ENCODE peak calls at places on chromosome 6, in five cellular contexts. One of them, this sample, is unnamed. For H3K4me1, the result is how much of the 10 kb centered on the place peaks cover.

GRCh38 chr6:72616406-72617015 is 5.4 kb upstream of the KCNQ5 start:
- DNase-seq in fibroblast of lung: peak
- DNase-seq in stomach: no peak
- DNase-seq in neural progenitor cell: peak
- DNase-seq in CD8-positive, alpha-beta T cell: no peak
- DNase-seq in this sample: no peak

GRCh38 chr6:64084201-64084663 is 448.6 kb downstream of the PHF3 start:
- DNase-seq in fibroblast of lung: no peak
- DNase-seq in stomach: no peak
- DNase-seq in neural progenitor cell: peak
- DNase-seq in CD8-positive, alpha-beta T cell: no peak
- DNase-seq in this sample: peak

GRCh38 chr6:19210849-19211590 is 626.1 kb upstream of the ID4 start:
- DNase-seq in fibroblast of lung: no peak
- DNase-seq in stomach: no peak
- DNase-seq in neural progenitor cell: peak
- DNase-seq in CD8-positive, alpha-beta T cell: no peak
- DNase-seq in this sample: peak

GRCh38 chr6:26044140-26045045 is 42.8 kb upstream of the HFE start:
- DNase-seq in fibroblast of lung: peak
- DNase-seq in stomach: no peak
- DNase-seq in neural progenitor cell: no peak
- DNase-seq in CD8-positive, alpha-beta T cell: no peak
- DNase-seq in this sample: no peak

GRCh38 chr6:134398453-134398852 is 80.5 kb upstream of the SGK1 start:
- DNase-seq in fibroblast of lung: no peak
- DNase-seq in stomach: no peak
- DNase-seq in neural progenitor cell: no peak
- DNase-seq in CD8-positive, alpha-beta T cell: no peak
- DNase-seq in this sample: no peak

GRCh38 chr6:105769987-105770386 is 316.1 kb upstream of the PRDM1 start:
- DNase-seq in fibroblast of lung: peak
- DNase-seq in stomach: no peak
- DNase-seq in neural progenitor cell: no peak
- DNase-seq in CD8-positive, alpha-beta T cell: no peak
- DNase-seq in this sample: no peak

GRCh38 chr6:149271348-149272340 is 45.9 kb upstream of the TAB2 start:
- DNase-seq in fibroblast of lung: peak
- DNase-seq in stomach: no peak
- DNase-seq in neural progenitor cell: no peak
- DNase-seq in CD8-positive, alpha-beta T cell: peak
- DNase-seq in this sample: no peak

GRCh38 chr6:71649893-71650292 is 236.5 kb upstream of the RIMS1 start:
- DNase-seq in fibroblast of lung: no peak
- DNase-seq in stomach: no peak
- DNase-seq in neural progenitor cell: no peak
- DNase-seq in CD8-positive, alpha-beta T cell: no peak
- DNase-seq in this sample: no peak

GRCh38 chr6:90425161-90425641 is 128.6 kb upstream of the BACH2 start:
- DNase-seq in fibroblast of lung: no peak
- DNase-seq in stomach: no peak
- DNase-seq in neural progenitor cell: no peak
- DNase-seq in CD8-positive, alpha-beta T cell: no peak
- DNase-seq in this sample: no peak

GRCh38 chr6:149566372-149567193 is at the start of gene GINM1:
- DNase-seq in fibroblast of lung: peak
- DNase-seq in stomach: peak
- DNase-seq in neural progenitor cell: peak
- DNase-seq in CD8-positive, alpha-beta T cell: peak
- DNase-seq in this sample: peak

GRCh38 chr6:13239530-13240455 is 88.5 kb downstream of the TBC1D7 start:
- DNase-seq in fibroblast of lung: peak
- DNase-seq in stomach: no peak
- DNase-seq in neural progenitor cell: no peak
- DNase-seq in CD8-positive, alpha-beta T cell: no peak
- DNase-seq in this sample: no peak

GRCh38 chr6:116255246-116255800 is 1.4 kb upstream of the TSPYL4 start:
- DNase-seq in fibroblast of lung: peak
- DNase-seq in stomach: no peak
- DNase-seq in neural progenitor cell: no peak
- DNase-seq in CD8-positive, alpha-beta T cell: no peak
- DNase-seq in this sample: peak

GRCh38 chr6:33620584-33621395 is at the start of gene ITPR3:
- DNase-seq in fibroblast of lung: peak
- DNase-seq in stomach: peak
- DNase-seq in neural progenitor cell: peak
- DNase-seq in CD8-positive, alpha-beta T cell: peak
- DNase-seq in this sample: peak

GRCh38 chr6:132235596-132236280 is 165.5 kb downstream of the MOXD1 start:
- DNase-seq in fibroblast of lung: peak
- DNase-seq in stomach: no peak
- DNase-seq in neural progenitor cell: no peak
- DNase-seq in CD8-positive, alpha-beta T cell: no peak
- DNase-seq in this sample: no peak

GRCh38 chr6:133340557-133340956 is 99.4 kb downstream of the EYA4 start:
- DNase-seq in fibroblast of lung: peak
- DNase-seq in stomach: no peak
- DNase-seq in neural progenitor cell: no peak
- DNase-seq in CD8-positive, alpha-beta T cell: no peak
- DNase-seq in this sample: no peak

GRCh38 chr6:108027594-108027993 is 46.9 kb downstream of the OSTM1 start:
- DNase-seq in fibroblast of lung: peak
- DNase-seq in stomach: peak
- DNase-seq in neural progenitor cell: no peak
- DNase-seq in CD8-positive, alpha-beta T cell: no peak
- DNase-seq in this sample: no peak

GRCh38 chr6:79438015-79438414 is 99.2 kb downstream of the LCA5 start:
- DNase-seq in fibroblast of lung: no peak
- DNase-seq in stomach: no peak
- DNase-seq in neural progenitor cell: no peak
- DNase-seq in CD8-positive, alpha-beta T cell: no peak
- DNase-seq in this sample: no peak

GRCh38 chr6:16836186-16836981 is 75.1 kb upstream of the ATXN1 start:
- DNase-seq in fibroblast of lung: peak
- DNase-seq in stomach: no peak
- DNase-seq in neural progenitor cell: peak
- DNase-seq in CD8-positive, alpha-beta T cell: no peak
- DNase-seq in this sample: no peak

GRCh38 chr6:131803007-131803769 is 4.6 kb upstream of the ENPP1 start:
- DNase-seq in fibroblast of lung: no peak
- DNase-seq in stomach: no peak
- DNase-seq in neural progenitor cell: no peak
- DNase-seq in CD8-positive, alpha-beta T cell: no peak
- DNase-seq in this sample: no peak

GRCh38 chr6:150169609-150170008 is 26.8 kb downstream of the PPP1R14C start:
- DNase-seq in fibroblast of lung: peak
- DNase-seq in stomach: no peak
- DNase-seq in neural progenitor cell: no peak
- DNase-seq in CD8-positive, alpha-beta T cell: no peak
- DNase-seq in this sample: no peak

GRCh38 chr6:31586013-31586412 is at the start of gene LST1:
- DNase-seq in fibroblast of lung: no peak
- DNase-seq in stomach: no peak
- DNase-seq in neural progenitor cell: no peak
- DNase-seq in CD8-positive, alpha-beta T cell: no peak
- DNase-seq in this sample: no peak

GRCh38 chr6:63441266-63441956 is 121.6 kb upstream of the LGSN start:
- DNase-seq in fibroblast of lung: no peak
- DNase-seq in stomach: no peak
- DNase-seq in neural progenitor cell: peak
- DNase-seq in CD8-positive, alpha-beta T cell: no peak
- DNase-seq in this sample: peak

GRCh38 chr6:36131517-36132220 is 1.4 kb downstream of the MAPK13 start:
- DNase-seq in fibroblast of lung: peak
- DNase-seq in stomach: peak
- DNase-seq in neural progenitor cell: no peak
- DNase-seq in CD8-positive, alpha-beta T cell: peak
- DNase-seq in this sample: no peak

GRCh38 chr6:112396221-112396620 is 49.1 kb downstream of the RFPL4B start:
- DNase-seq in fibroblast of lung: no peak
- DNase-seq in stomach: no peak
- DNase-seq in neural progenitor cell: no peak
- DNase-seq in CD8-positive, alpha-beta T cell: no peak
- DNase-seq in this sample: no peak

DNA sequence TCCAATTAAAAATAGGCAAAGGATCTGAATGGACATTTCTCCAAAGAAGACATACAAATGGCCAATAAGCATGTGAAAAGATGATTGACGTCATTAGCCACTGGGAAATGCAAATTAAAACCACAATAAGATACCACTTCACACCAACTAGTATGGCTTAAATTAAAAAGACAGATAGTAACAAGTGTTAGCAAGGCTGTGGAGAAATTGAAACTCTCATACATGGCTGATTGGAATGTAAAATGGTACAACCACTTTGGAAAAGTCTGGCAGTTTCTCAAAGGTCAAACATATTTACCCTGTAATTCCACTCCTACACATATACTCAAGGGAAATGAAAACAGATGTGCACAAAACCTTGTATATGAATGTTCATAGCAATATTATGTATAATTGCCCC is 83.6 kb downstream of the CEP57L1 start:
- DNase-seq in fibroblast of lung: no peak
- DNase-seq in stomach: no peak
- DNase-seq in neural progenitor cell: no peak
- DNase-seq in CD8-positive, alpha-beta T cell: no peak
- DNase-seq in this sample: no peak
- TF ChIP-seq CTCF in fibroblast of lung: no peak
- TF ChIP-seq CTCF in stomach: no peak
- TF ChIP-seq CTCF in neural progenitor cell: no peak
- TF ChIP-seq CTCF in CD8-positive, alpha-beta T cell: no peak
- TF ChIP-seq CTCF in this sample: no peak

GRCh38 chr6:46626976-46627375 is 25.6 kb downstream of the CYP39A1 start:
- DNase-seq in fibroblast of lung: no peak
- DNase-seq in stomach: no peak
- DNase-seq in neural progenitor cell: no peak
- DNase-seq in CD8-positive, alpha-beta T cell: no peak
- DNase-seq in this sample: no peak
- H3K4me3 ChIP-seq in fibroblast of lung: no peak
- H3K4me3 ChIP-seq in stomach: no peak
- H3K4me3 ChIP-seq in neural progenitor cell: no peak
- H3K4me3 ChIP-seq in CD8-positive, alpha-beta T cell: no peak
- H3K4me3 ChIP-seq in this sample: no peak

GRCh38 chr6:11203306-11204009 is 29.0 kb downstream of the NEDD9 start:
- DNase-seq in fibroblast of lung: no peak
- DNase-seq in stomach: no peak
- DNase-seq in neural progenitor cell: no peak
- DNase-seq in CD8-positive, alpha-beta T cell: no peak
- DNase-seq in this sample: no peak
- H3K4me1 ChIP-seq in fibroblast of lung: under half
- H3K4me1 ChIP-seq in stomach: under half
- H3K4me1 ChIP-seq in neural progenitor cell: under half
- H3K4me1 ChIP-seq in CD8-positive, alpha-beta T cell: under half
- H3K4me1 ChIP-seq in this sample: under half

GRCh38 chr6:14322841-14323240 is 205.3 kb downstream of the CD83 start:
- DNase-seq in fibroblast of lung: no peak
- DNase-seq in stomach: no peak
- DNase-seq in neural progenitor cell: no peak
- DNase-seq in CD8-positive, alpha-beta T cell: no peak
- DNase-seq in this sample: no peak

GRCh38 chr6:14324042-14324441 is 206.5 kb downstream of the CD83 start:
- DNase-seq in fibroblast of lung: peak
- DNase-seq in stomach: no peak
- DNase-seq in neural progenitor cell: no peak
- DNase-seq in CD8-positive, alpha-beta T cell: no peak
- DNase-seq in this sample: no peak

GRCh38 chr6:14320342-14320741 is 202.8 kb downstream of the CD83 start:
- DNase-seq in fibroblast of lung: no peak
- DNase-seq in stomach: no peak
- DNase-seq in neural progenitor cell: no peak
- DNase-seq in CD8-positive, alpha-beta T cell: no peak
- DNase-seq in this sample: no peak

GRCh38 chr6:14317616-14318015 is 200.0 kb downstream of the CD83 start:
- DNase-seq in fibroblast of lung: no peak
- DNase-seq in stomach: no peak
- DNase-seq in neural progenitor cell: no peak
- DNase-seq in CD8-positive, alpha-beta T cell: no peak
- DNase-seq in this sample: no peak

GRCh38 chr6:14321992-14322772 is 204.6 kb downstream of the CD83 start:
- DNase-seq in fibroblast of lung: no peak
- DNase-seq in stomach: no peak
- DNase-seq in neural progenitor cell: peak
- DNase-seq in CD8-positive, alpha-beta T cell: no peak
- DNase-seq in this sample: peak
- TF ChIP-seq CTCF in fibroblast of lung: no peak
- TF ChIP-seq CTCF in stomach: no peak
- TF ChIP-seq CTCF in neural progenitor cell: peak
- TF ChIP-seq CTCF in CD8-positive, alpha-beta T cell: no peak
- TF ChIP-seq CTCF in this sample: no peak

DNA sequence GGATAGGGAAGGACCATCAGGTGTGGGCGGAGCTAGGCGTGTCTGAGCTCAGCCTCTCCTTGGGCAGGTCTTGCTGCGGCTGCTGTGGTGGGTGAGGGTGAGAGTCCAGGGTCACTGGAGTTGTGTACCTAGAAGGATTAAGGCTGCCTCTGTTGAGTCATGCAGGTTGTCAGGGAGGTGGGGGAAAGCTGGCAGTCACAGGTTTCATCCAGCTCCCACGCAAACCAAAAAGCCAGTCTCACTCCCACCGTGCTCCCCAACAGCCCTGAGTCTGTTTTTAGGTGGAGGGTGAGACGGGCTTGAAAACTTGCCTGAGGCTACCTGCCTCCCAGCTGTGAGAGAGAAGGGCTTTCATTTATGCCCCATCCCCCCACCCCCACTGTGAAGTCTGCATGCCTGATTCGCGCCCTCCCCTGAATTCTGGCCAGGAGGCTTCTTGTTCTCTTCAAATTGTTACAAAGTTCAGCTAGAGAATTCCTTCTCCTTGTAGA is 161.5 kb downstream of the MYLK4 start:
- DNase-seq in fibroblast of lung: no peak
- DNase-seq in stomach: no peak
- DNase-seq in neural progenitor cell: no peak
- DNase-seq in CD8-positive, alpha-beta T cell: no peak
- DNase-seq in this sample: peak
- H3K4me3 ChIP-seq in fibroblast of lung: no peak
- H3K4me3 ChIP-seq in stomach: no peak
- H3K4me3 ChIP-seq in neural progenitor cell: no peak
- H3K4me3 ChIP-seq in CD8-positive, alpha-beta T cell: no peak
- H3K4me3 ChIP-seq in this sample: no peak

This sample was measured in Caco-2.